ENCODE peak calls at places on chromosomes 4 and X, in four cellular contexts. L is uterus, J is cardiac muscle cell, S is IMR-90. W is an unnamed sample.

GRCh38 chr4:73585345-73585744 is 34.9 kb downstream of the RASSF6 start:
- DNase-seq in L (no peak), J (no peak), S (no peak), W (peak; percentile 10)

GRCh38 chr4:112321768-112322684 is 24.9 kb downstream of the ALPK1 start:
- DNase-seq in L (peak; percentile 51), J (peak; percentile 69), S (peak; percentile 60), W (peak; percentile 69)

GRCh38 chr4:141133146-141134006 is at the start of gene RNF150:
- DNase-seq in L (peak; percentile 88), J (peak; percentile 93), S (peak; percentile 92), W (peak; percentile 95)

GRCh38 chrX:16662402-16662801 is 12.4 kb downstream of the S100G start:
- DNase-seq in L (no peak), J (no peak), S (no peak), W (no peak)

GRCh38 chr4:8015512-8015911 is 75.9 kb upstream of the AFAP1 start:
- DNase-seq in L (no peak), J (no peak), S (peak; percentile 10), W (peak; percentile 26)

GRCh38 chrX:149830192-149830873 is 48.6 kb downstream of the MAGEA9 start:
- DNase-seq in L (no peak), J (peak; percentile 34), S (peak; percentile 17), W (peak; percentile 19)

GRCh38 chr4:96149911-96150310 is 310.0 kb downstream of the PDHA2 start:
- DNase-seq in L (no peak), J (no peak), S (no peak), W (peak; percentile 47)

GRCh38 chr4:15162465-15163283 is 160.4 kb downstream of the CPEB2 start:
- DNase-seq in L (no peak), J (peak; percentile 20), S (peak; percentile 53), W (peak; percentile 69)

GRCh38 chrX:79366888-79367749 is at the start of gene ITM2A:
- DNase-seq in L (peak; percentile 28), J (peak; percentile 32), S (no peak), W (peak; percentile 3)

GRCh38 chrX:17361620-17362019 is 13.4 kb upstream of the NHS start:
- DNase-seq in L (no peak), J (no peak), S (no peak), W (no peak)

GRCh38 chr4:151436093-151436518 is 27.1 kb downstream of the FHIP1A start:
- DNase-seq in L (no peak), J (peak; percentile 23), S (peak; percentile 40), W (peak; percentile 7)

GRCh38 chrX:121259170-121259569 is 211.8 kb downstream of the GLUD2 start:
- DNase-seq in L (no peak), J (no peak), S (no peak), W (no peak)

GRCh38 chrX:111881715-111882114 is 5.7 kb downstream of the TRPC5OS start:
- DNase-seq in L (no peak), J (no peak), S (no peak), W (no peak)

GRCh38 chrX:151902813-151903591 is 9.7 kb upstream of the MAGEA4 start:
- DNase-seq in L (peak; percentile 44), J (no peak), S (peak; percentile 66), W (peak; percentile 83)

GRCh38 chr4:83036991-83037390 is 2.0 kb downstream of the COPS4 start:
- DNase-seq in L (no peak), J (no peak), S (no peak), W (no peak)

GRCh38 chrX:72121381-72121780 is 10.3 kb downstream of the RTL5 start:
- DNase-seq in L (peak; percentile 49), J (no peak), S (peak; percentile 75), W (peak; percentile 74)

GRCh38 chr4:73127839-73128448 is 58.4 kb upstream of the COX18 start:
- DNase-seq in L (no peak), J (peak; percentile 4), S (peak; percentile 5), W (peak; percentile 43)

GRCh38 chr4:53558061-53558801 is 33.1 kb downstream of the LNX1 start:
- DNase-seq in L (no peak), J (no peak), S (peak; percentile 41), W (peak; percentile 64)

GRCh38 chr4:19993222-19993621 is 258.5 kb upstream of the SLIT2 start:
- DNase-seq in L (no peak), J (no peak), S (no peak), W (peak; percentile 43)

GRCh38 chr4:24578364-24578763 is 6.0 kb downstream of the DHX15 start:
- DNase-seq in L (no peak), J (no peak), S (no peak), W (no peak)

GRCh38 chr4:184310171-184310567 is 92.5 kb upstream of the ENPP6 start:
- DNase-seq in L (no peak), J (no peak), S (no peak), W (no peak)

GRCh38 chr4:144295286-144295995 is 154.9 kb upstream of the GYPA start:
- DNase-seq in L (no peak), J (no peak), S (peak; percentile 1), W (no peak)

GRCh38 chr4:52718123-52718522 is 33.1 kb downstream of the ERVMER34-1 start:
- DNase-seq in L (no peak), J (no peak), S (peak; percentile 49), W (no peak)

GRCh38 chrX:57772637-57773036 is 92.6 kb upstream of the NLRP2B start:
- DNase-seq in L (no peak), J (no peak), S (no peak), W (peak; percentile 6)

GRCh38 chrX:2351999-2352995 is 148.5 kb downstream of the DHRSX start:
- DNase-seq in L (no peak), J (no peak), S (peak; percentile 99), W (peak; percentile 85)

GRCh38 chrX:137651647-137652046 is 85.7 kb downstream of the ZIC3 start:
- DNase-seq in L (no peak), J (no peak), S (no peak), W (no peak)

GRCh38 chr4:1720163-1720983 is 750 bp downstream of the TMEM129 start:
- DNase-seq in L (no peak), J (peak; percentile 71), S (peak; percentile 28), W (peak; percentile 51)

GRCh38 chr4:139892973-139893736 is 227.5 kb downstream of the MGST2 start:
- DNase-seq in L (no peak), J (no peak), S (no peak), W (peak; percentile 75)

GRCh38 chrX:153669174-153669890 is 4.3 kb downstream of the PNCK start:
- DNase-seq in L (no peak), J (peak; percentile 53), S (no peak), W (peak; percentile 23)

GRCh38 chr4:30718021-30718888 is 1.9 kb upstream of the PCDH7 start:
- DNase-seq in L (peak; percentile 57), J (peak; percentile 80), S (peak; percentile 36), W (no peak)

GRCh38 chr4:147942729-147943128 is 210.8 kb downstream of the ARHGAP10 start:
- DNase-seq in L (no peak), J (no peak), S (peak; percentile 47), W (peak; percentile 32)

GRCh38 chrX:16953606-16954211 is 7.3 kb downstream of the REPS2 start:
- DNase-seq in L (no peak), J (no peak), S (no peak), W (no peak)

GRCh38 chr4:151691639-151692442 is 69.0 kb downstream of the GATB start:
- DNase-seq in L (no peak), J (no peak), S (peak; percentile 37), W (no peak)

DNA sequence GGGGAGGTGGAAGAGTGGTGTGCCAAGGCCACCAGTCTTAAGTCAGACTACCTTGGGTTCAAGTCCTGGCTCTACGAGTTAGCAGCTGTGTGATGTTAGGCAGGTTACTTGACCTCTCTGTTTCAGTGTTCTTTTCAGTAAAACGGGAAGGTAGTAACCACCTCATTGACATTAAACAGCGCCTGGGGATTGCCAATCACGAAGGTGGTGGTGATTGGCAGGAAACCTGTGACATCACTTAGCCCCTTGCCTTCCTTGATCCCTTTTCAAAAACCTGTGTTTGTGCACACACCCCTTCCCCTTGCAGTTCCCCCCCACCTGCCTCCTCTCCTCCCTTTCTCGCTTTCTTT is 7.6 kb downstream of the KLF3 start:
- DNase-seq in L (no peak), J (no peak), S (no peak), W (no peak)
- H3K4me3 ChIP-seq in L (no peak overlapping the region), J (no peak overlapping the region), S (no peak overlapping the region), W (no peak overlapping the region)

DNA sequence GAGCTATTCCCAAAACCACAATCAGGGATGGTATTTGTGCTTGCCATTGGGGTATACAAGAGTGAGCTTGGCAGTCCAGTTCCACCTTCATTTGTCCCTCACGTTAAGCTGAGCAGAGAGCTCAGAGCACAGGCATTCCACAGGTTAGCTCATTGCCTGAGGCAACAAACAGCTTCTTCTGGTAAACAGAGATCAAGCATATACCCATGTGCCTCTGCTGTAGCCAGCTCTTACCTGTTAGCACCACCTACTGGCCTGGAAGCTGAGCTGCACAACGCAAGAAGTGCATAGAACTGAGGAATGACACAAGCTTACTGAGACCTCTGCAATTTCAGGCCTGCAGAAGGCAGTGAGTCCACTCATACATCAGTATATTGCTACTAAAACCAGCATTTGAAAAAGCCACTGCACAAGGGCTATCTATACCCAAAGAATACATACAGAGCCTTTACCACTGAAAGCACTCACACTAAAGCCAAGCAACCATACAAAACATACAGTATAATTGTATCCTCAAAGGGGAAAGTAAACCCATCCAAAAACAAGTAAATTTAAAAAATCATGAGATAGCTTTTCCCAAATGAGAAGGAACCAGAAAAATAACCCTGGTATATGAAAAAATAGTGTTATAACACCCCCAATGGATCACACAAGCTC is 258.3 kb upstream of the GABRA2 start:
- DNase-seq in L (no peak), J (peak; percentile 35), S (peak; percentile 64), W (peak; percentile 67)
- TF ChIP-seq CTCF in L (no peak), J (peak; percentile 71), S (peak; percentile 55), W (peak; percentile 55)

DNA sequence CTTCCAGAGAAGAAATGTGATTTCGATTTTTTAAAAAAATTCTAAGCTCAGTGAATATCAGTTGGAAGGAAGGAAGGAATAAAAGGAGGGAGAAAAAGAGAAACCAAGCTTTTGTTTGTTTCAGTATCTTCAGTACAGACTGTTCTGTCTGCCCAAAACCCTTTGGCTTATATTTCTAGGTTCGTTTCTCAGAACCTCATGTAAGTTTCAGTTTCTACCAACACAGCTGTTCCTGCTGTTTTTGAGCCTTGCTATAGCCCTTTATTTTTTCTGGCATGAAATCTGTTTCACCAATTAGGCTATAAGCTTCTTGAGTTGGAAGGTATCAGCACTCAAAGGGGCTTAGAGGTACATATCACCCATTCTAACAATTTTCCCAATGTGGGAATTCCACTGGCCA is 157.9 kb downstream of the GBA3 start:
- DNase-seq in L (no peak), J (no peak), S (no peak), W (no peak)
- H3K4me3 ChIP-seq in L (no peak overlapping the region), J (no peak overlapping the region), S (no peak overlapping the region), W (no peak overlapping the region)

DNA sequence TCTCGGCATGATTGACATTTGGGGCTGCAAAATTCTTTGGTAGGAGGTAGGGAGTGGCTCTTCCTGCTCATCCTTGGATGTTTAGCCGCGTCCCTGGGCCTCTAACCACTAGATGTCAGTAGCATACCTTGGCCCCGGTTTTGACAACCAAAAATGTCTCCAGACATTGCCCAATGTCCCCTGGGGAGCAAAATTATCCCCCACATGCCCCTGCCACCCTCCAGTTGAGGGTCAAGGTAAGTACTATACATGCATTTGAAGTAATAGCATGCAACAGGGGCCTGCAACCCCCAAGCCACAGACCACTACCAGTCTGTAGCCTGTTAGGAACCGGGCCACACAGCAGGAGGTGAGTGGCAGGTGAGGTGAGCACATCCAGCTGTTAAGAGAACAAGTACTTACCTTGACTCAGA is 17.6 kb upstream of the KIAA1210 start:
- DNase-seq in L (no peak), J (peak; percentile 6), S (no peak), W (peak; percentile 21)
- TF ChIP-seq CTCF in L (peak; percentile 21), J (peak; percentile 63), S (peak; percentile 35), W (peak; percentile 62)